ENCODE peak calls at places on chromosomes 4 and X, in five cellular contexts. E is GM12878, J is K562, R is H1, D is HepG2. H is an unnamed sample.

GRCh38 chr4:128630881-128631280 is 178.6 kb upstream of the JADE1 start:
- DNase-seq in E (no peak), J (no peak), R (no peak), D (no peak), H (no peak)

GRCh38 chr4:98996056-98996941 is 778 bp downstream of the METAP1 start:
- DNase-seq in E (no peak), J (no peak), R (no peak), D (peak), H (no peak)

GRCh38 chr4:41095192-41095872 is 119.0 kb downstream of the APBB2 start:
- DNase-seq in E (no peak), J (no peak), R (no peak), D (no peak), H (no peak)

GRCh38 chr4:99462875-99463464 is 27.8 kb upstream of the ADH7 start:
- DNase-seq in E (peak), J (peak), R (no peak), D (peak), H (peak)

GRCh38 chr4:117311989-117312388 is 226.6 kb upstream of the TRAM1L1 start:
- DNase-seq in E (no peak), J (no peak), R (no peak), D (no peak), H (no peak)

GRCh38 chrX:23811135-23811781 is 28.3 kb downstream of the SAT1 start:
- DNase-seq in E (no peak), J (no peak), R (no peak), D (no peak), H (no peak)

GRCh38 chr4:169802871-169803270 is 45.1 kb upstream of the HPF1 start:
- DNase-seq in E (no peak), J (no peak), R (no peak), D (no peak), H (no peak)

GRCh38 chr4:76674995-76675394 is 222.9 kb downstream of the SOWAHB start:
- DNase-seq in E (no peak), J (no peak), R (no peak), D (peak), H (no peak)

GRCh38 chr4:106201373-106201772 is 114.6 kb downstream of the TBCK start:
- DNase-seq in E (no peak), J (no peak), R (no peak), D (peak), H (no peak)

GRCh38 chr4:129179276-129179675 is 83.3 kb downstream of the C4orf33 start:
- DNase-seq in E (no peak), J (no peak), R (no peak), D (no peak), H (no peak)

GRCh38 chr4:32189130-32189529 is 1469.0 kb downstream of the PCDH7 start:
- DNase-seq in E (no peak), J (no peak), R (no peak), D (no peak), H (no peak)

GRCh38 chr4:41935652-41936021 is 408 bp downstream of the TMEM33 start:
- DNase-seq in E (no peak), J (peak), R (no peak), D (peak), H (no peak)

GRCh38 chrX:17474892-17475291 is 99.9 kb downstream of the NHS start:
- DNase-seq in E (no peak), J (no peak), R (no peak), D (no peak), H (no peak)

GRCh38 chr4:68361146-68361589 is 11.3 kb upstream of the YTHDC1 start:
- DNase-seq in E (no peak), J (no peak), R (no peak), D (peak), H (no peak)

GRCh38 chr4:51830146-51830545 is 12.8 kb upstream of the DCUN1D4 start:
- DNase-seq in E (no peak), J (no peak), R (no peak), D (no peak), H (no peak)

GRCh38 chr4:70583952-70584834 is 7.9 kb upstream of the AMBN start:
- DNase-seq in E (no peak), J (no peak), R (no peak), D (peak), H (no peak)

GRCh38 chr4:105556175-105556574 is 3.8 kb downstream of the ARHGEF38 start:
- DNase-seq in E (no peak), J (no peak), R (no peak), D (no peak), H (no peak)

DNA sequence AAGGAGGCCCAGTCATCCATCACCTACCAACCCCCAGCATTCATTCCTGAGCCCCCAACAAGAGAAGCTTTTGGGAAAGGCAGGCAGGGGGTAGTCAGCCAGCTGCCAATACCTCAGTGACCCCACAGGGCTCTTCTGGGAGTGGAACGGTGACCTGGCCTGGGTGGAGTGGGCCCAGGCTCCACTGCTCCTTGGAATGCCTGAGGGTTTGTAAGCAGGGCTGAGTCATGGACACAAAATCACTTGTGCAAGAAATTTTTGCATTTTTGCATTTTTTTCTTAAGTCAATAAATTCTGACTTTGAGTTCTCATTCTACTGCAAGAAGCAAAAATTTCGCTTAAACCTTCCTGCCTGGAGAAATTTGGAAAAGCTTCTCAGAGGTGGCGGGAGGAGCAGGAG is 18.5 kb downstream of the SORCS2 start:
- DNase-seq in E (no peak), J (no peak), R (no peak), D (no peak), H (no peak)
- TF ChIP-seq CREB1 in E (no peak), J (no peak), R (no peak), D (no peak), H (no peak)

DNA sequence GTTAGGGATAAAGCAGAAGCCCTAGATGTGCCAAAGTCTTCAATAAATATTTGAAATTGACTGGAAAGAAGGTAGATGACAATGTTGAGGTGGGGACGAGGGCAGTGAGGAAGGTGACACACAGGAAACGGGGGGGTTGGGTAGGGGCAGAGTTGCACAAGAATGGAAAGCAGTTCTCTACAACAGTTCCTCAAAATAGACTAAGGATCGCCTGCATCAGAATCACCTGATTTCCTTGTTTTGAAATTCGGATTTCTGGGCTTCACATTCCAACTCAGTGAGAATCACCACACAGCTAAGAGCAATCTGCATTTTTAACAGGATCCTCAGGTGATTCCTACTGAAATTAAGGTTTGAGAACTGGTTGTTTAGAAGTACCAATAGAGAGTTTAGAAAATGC is 70.6 kb downstream of the ARFIP1 start:
- DNase-seq in E (peak), J (no peak), R (peak), D (peak), H (peak)
- TF ChIP-seq SP1 in E (no peak), J (no peak), R (peak), D (no peak), H (no peak)

DNA sequence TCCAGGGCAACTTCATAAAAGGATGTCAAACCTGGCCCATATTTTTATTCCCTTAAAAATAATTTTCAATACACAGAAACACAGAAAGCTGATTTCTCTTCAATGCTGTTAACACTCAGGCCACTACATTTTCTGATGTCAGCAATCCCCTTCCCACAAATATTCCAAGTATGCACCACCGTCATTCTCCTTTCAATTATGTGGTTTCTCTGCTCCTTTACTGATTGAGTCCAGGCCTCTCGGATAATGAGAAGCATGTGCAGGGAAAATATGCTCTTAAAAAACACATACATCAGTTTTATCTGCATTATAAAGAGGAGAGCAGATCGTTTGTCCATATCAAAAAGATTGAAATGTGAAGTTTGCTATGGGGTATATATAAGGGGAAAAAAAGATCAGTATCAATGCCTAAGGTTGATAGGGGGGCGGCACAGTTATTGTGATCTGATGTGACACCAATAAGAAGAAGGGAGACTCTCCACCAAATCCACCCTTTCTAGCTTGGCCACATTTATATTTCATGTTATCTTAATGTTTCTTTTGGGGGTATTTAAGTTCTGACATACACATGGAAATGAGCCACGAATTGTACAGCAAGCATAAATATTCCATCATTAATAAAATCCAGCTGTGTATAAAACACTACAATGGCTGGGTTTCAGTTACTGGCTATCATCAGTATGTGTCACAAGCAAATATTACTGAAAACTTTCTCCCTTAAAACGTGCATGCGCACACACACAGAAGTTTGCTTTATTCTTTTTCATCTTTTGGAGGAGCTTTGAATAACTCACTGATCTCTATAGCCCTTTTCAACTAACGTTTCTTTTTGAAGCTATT is 6.4 kb downstream of the AMOT start:
- DNase-seq in E (no peak), J (no peak), R (no peak), D (no peak), H (no peak)
- TF ChIP-seq CREB1 in E (no peak), J (no peak), R (no peak), D (no peak), H (no peak)

DNA sequence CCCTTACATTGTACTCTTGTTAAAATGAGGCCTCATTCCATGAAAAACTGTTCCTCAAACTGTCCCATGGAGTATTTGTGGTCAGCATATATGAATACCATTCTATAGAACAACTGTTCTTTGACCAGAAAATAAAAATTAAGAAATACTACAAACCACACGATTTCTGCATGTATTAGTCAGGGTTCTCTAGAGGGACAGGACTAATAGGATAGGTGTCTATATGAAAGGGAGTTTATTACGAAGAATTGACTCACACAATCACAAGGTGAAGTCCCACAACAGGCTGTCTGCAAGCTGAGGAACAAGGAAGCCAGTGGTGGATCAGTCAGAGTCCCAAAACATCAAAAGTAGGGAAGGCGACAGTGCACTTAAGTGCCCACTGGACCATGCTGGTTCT is 35.0 kb downstream of the GEMIN8 start:
- DNase-seq in E (no peak), J (no peak), R (no peak), D (no peak), H (no peak)
- TF ChIP-seq SP1 in E (no peak), J (no peak), R (no peak), D (no peak), H (no peak)

GRCh38 chrX:74853255-74853654 is 72.0 kb downstream of the NEXMIF start:
- DNase-seq in E (no peak), J (no peak), R (no peak), D (no peak), H (no peak)
- TF ChIP-seq CREB1 in E (no peak), J (no peak), R (no peak), D (no peak), H (no peak)

DNA sequence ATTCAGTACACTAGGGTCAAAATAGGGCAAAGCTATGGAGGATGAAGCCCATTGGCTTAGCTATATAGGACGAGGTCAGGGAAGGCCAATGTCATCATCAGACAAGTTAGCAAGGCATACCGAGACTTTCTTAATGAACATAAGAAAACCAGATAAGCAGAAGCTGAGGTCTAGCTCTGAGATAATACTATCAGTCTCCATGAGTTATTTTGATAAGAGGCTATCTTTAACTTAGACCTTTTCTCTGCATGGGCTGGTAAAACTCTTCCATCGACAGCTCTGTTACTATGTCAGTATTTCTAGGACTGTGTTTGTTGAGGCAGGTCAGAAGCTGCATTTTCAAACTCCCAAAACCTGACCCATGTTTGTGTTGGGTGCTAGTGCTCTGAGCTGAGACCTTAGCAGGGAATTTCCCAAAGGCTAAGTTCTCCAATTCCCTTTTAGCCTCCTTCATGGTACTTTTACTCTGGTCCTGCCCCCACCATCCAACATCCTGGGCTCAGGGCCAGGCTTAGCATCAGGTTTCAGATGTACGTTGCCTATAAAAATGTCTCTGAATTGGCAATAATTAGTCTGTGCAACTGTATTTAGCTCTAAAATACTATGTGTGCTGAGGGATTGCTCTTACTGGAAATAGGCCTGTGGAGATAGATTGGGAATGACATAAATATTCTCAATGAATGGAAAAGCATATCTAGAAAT is 29.3 kb upstream of the LRAT start:
- DNase-seq in E (no peak), J (no peak), R (no peak), D (no peak), H (no peak)
- TF ChIP-seq SP1 in E (no peak), J (no peak), R (no peak), D (no peak), H (no peak)

GRCh38 chr4:75005727-75006126 is 72.8 kb downstream of the PARM1 start:
- DNase-seq in E (no peak), J (no peak), R (no peak), D (no peak), H (no peak)
- TF ChIP-seq CREB1 in E (no peak), J (no peak), R (no peak), D (no peak), H (no peak)

GRCh38 chr4:23915459-23916132 is 25.7 kb upstream of the PPARGC1A start:
- DNase-seq in E (no peak), J (no peak), R (no peak), D (no peak), H (no peak)

GRCh38 chr4:23909671-23910070 is 19.8 kb upstream of the PPARGC1A start:
- DNase-seq in E (no peak), J (no peak), R (no peak), D (no peak), H (no peak)

GRCh38 chr4:23906839-23907238 is 17.0 kb upstream of the PPARGC1A start:
- DNase-seq in E (no peak), J (no peak), R (no peak), D (no peak), H (no peak)

DNA sequence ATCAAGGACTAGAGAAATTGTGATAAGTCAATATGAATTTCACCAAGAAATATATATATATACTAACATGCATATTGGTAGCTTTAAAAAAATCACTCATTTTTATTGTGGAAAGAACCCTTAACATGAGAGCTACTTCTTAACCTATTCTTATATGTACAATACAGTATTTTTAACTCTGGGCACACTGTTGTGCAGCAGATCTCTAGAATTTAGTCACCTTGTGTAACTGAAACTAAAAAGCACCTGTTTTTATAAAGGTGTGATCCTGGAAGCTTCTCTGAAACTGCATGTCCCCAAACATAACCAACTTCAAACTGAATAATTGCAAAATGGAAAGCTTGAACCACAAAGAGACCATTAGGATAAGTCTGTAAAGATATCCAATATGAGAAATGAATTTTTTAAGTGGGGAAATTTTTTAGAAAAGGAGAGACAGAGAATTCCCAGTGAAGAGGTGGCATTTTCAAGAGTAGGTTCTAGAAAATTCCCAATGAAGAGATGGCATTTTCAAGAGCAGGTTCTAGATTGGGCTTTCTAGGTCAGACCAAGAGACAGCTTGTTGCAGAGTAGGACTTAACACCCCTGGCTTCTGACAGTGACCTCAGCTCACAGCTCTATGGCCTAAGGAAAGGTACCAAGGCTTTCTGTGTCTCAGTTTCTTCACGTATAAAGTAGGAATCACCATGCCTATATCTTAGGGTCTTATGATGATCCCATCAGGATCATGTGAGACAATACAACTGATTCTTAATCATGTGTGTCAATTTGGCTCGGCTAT is 22.0 kb upstream of the PPARGC1A start:
- DNase-seq in E (no peak), J (no peak), R (no peak), D (no peak), H (no peak)
- TF ChIP-seq SP1 in E (no peak), J (no peak), R (no peak), D (no peak), H (no peak)

H was measured in WTC11.